ENCODE peak calls at places on chromosomes 2 and 18, in four cellular contexts. One of them, this sample, is unnamed.

GRCh38 chr2:18455256-18455862 is 105.1 kb downstream of the RDH14 start:
- DNase-seq in epithelial cell of esophagus: peak; percentile 58
- DNase-seq in fibroblast of the aortic adventitia: peak; percentile 96
- DNase-seq in H9: peak; percentile 49
- DNase-seq in this sample: no peak

GRCh38 chr2:36568533-36569246 is 29.3 kb downstream of the FEZ2 start:
- DNase-seq in epithelial cell of esophagus: peak; percentile 66
- DNase-seq in H9: no peak
- DNase-seq in fibroblast of the aortic adventitia: peak; percentile 53
- DNase-seq in this sample: no peak

GRCh38 chr18:62512532-62512931 is 10.3 kb upstream of the ZCCHC2 start:
- DNase-seq in epithelial cell of esophagus: no peak
- DNase-seq in fibroblast of the aortic adventitia: no peak
- DNase-seq in H9: no peak
- DNase-seq in this sample: no peak

GRCh38 chr2:227862741-227863588 is 8.5 kb upstream of the DAW1 start:
- DNase-seq in fibroblast of the aortic adventitia: peak; percentile 87
- DNase-seq in H9: peak; percentile 66
- DNase-seq in epithelial cell of esophagus: peak; percentile 93
- DNase-seq in this sample: no peak

GRCh38 chr2:237291138-237291792 is 122.7 kb downstream of the COL6A3 start:
- DNase-seq in H9: no peak
- DNase-seq in fibroblast of the aortic adventitia: peak; percentile 100
- DNase-seq in epithelial cell of esophagus: peak; percentile 95
- DNase-seq in this sample: no peak

GRCh38 chr18:55289048-55289447 is 298.9 kb downstream of the TCF4 start:
- DNase-seq in epithelial cell of esophagus: no peak
- DNase-seq in H9: no peak
- DNase-seq in fibroblast of the aortic adventitia: no peak
- DNase-seq in this sample: no peak

GRCh38 chr2:213316001-213316735 is 31.9 kb downstream of the SPAG16 start:
- DNase-seq in fibroblast of the aortic adventitia: peak; percentile 33
- DNase-seq in H9: no peak
- DNase-seq in epithelial cell of esophagus: peak; percentile 41
- DNase-seq in this sample: no peak

GRCh38 chr18:7169601-7170000 is 52.0 kb upstream of the LAMA1 start:
- DNase-seq in H9: no peak
- DNase-seq in epithelial cell of esophagus: no peak
- DNase-seq in fibroblast of the aortic adventitia: no peak
- DNase-seq in this sample: no peak

GRCh38 chr2:52144588-52144987 is 1112.7 kb upstream of the NRXN1 start:
- DNase-seq in epithelial cell of esophagus: no peak
- DNase-seq in H9: no peak
- DNase-seq in fibroblast of the aortic adventitia: peak; percentile 15
- DNase-seq in this sample: no peak

GRCh38 chr2:178449700-178450573 is 1.0 kb downstream of the PRKRA start:
- DNase-seq in fibroblast of the aortic adventitia: peak; percentile 16
- DNase-seq in epithelial cell of esophagus: peak; percentile 17
- DNase-seq in H9: no peak
- DNase-seq in this sample: peak; percentile 75

GRCh38 chr2:196601430-196602306 is 37.8 kb upstream of the CCDC150 start:
- DNase-seq in epithelial cell of esophagus: peak; percentile 84
- DNase-seq in H9: no peak
- DNase-seq in fibroblast of the aortic adventitia: peak; percentile 94
- DNase-seq in this sample: no peak

GRCh38 chr18:9916067-9916684 is 2.4 kb downstream of the VAPA start:
- DNase-seq in fibroblast of the aortic adventitia: peak; percentile 39
- DNase-seq in epithelial cell of esophagus: no peak
- DNase-seq in H9: no peak
- DNase-seq in this sample: no peak

GRCh38 chr2:58533376-58533775 is 292.3 kb upstream of the FANCL start:
- DNase-seq in H9: no peak
- DNase-seq in epithelial cell of esophagus: no peak
- DNase-seq in fibroblast of the aortic adventitia: no peak
- DNase-seq in this sample: no peak

GRCh38 chr2:878245-878930 is 72.3 kb upstream of the SNTG2 start:
- DNase-seq in epithelial cell of esophagus: no peak
- DNase-seq in fibroblast of the aortic adventitia: no peak
- DNase-seq in H9: peak; percentile 15
- DNase-seq in this sample: no peak

GRCh38 chr2:96970248-96970875 is 16.0 kb downstream of the FAM178B start:
- DNase-seq in H9: no peak
- DNase-seq in epithelial cell of esophagus: peak; percentile 27
- DNase-seq in fibroblast of the aortic adventitia: no peak
- DNase-seq in this sample: no peak

GRCh38 chr18:4631239-4631638 is 176.1 kb upstream of the DLGAP1 start:
- DNase-seq in epithelial cell of esophagus: no peak
- DNase-seq in H9: peak; percentile 35
- DNase-seq in fibroblast of the aortic adventitia: no peak
- DNase-seq in this sample: no peak

GRCh38 chr2:27071990-27072830 is 756 bp upstream of the OST4 start:
- DNase-seq in H9: peak; percentile 79
- DNase-seq in fibroblast of the aortic adventitia: peak; percentile 85
- DNase-seq in epithelial cell of esophagus: no peak
- DNase-seq in this sample: peak; percentile 60

GRCh38 chr18:69172046-69172445 is 228.6 kb upstream of the DOK6 start:
- DNase-seq in H9: no peak
- DNase-seq in epithelial cell of esophagus: peak; percentile 64
- DNase-seq in fibroblast of the aortic adventitia: no peak
- DNase-seq in this sample: no peak

GRCh38 chr18:74524097-74524496 is 10.2 kb upstream of the CNDP1 start:
- DNase-seq in fibroblast of the aortic adventitia: no peak
- DNase-seq in epithelial cell of esophagus: no peak
- DNase-seq in H9: peak; percentile 10
- DNase-seq in this sample: no peak

GRCh38 chr2:240136671-240137292 is 677 bp upstream of the COPS9 start:
- DNase-seq in H9: peak; percentile 22
- DNase-seq in fibroblast of the aortic adventitia: no peak
- DNase-seq in epithelial cell of esophagus: no peak
- DNase-seq in this sample: peak; percentile 62

GRCh38 chr2:98839292-98839691 is 96.7 kb downstream of the CRACDL start:
- DNase-seq in epithelial cell of esophagus: no peak
- DNase-seq in H9: no peak
- DNase-seq in fibroblast of the aortic adventitia: peak; percentile 8
- DNase-seq in this sample: no peak

GRCh38 chr2:156689945-156690344 is 253.8 kb downstream of the GPD2 start:
- DNase-seq in epithelial cell of esophagus: no peak
- DNase-seq in fibroblast of the aortic adventitia: no peak
- DNase-seq in H9: no peak
- DNase-seq in this sample: no peak

GRCh38 chr2:170544817-170545216 is 170.3 kb upstream of the SP5 start:
- DNase-seq in H9: no peak
- DNase-seq in epithelial cell of esophagus: no peak
- DNase-seq in fibroblast of the aortic adventitia: no peak
- DNase-seq in this sample: no peak

GRCh38 chr2:28276076-28276618 is 116.5 kb upstream of the FOSL2 start:
- DNase-seq in epithelial cell of esophagus: peak; percentile 96
- DNase-seq in H9: no peak
- DNase-seq in fibroblast of the aortic adventitia: peak; percentile 97
- DNase-seq in this sample: peak; percentile 23

GRCh38 chr2:237878321-237879057 is 19.1 kb downstream of the RAMP1 start:
- DNase-seq in H9: no peak
- DNase-seq in fibroblast of the aortic adventitia: no peak
- DNase-seq in epithelial cell of esophagus: no peak
- DNase-seq in this sample: no peak

GRCh38 chr2:184577741-184578140 is 20.6 kb upstream of the ZNF804A start:
- DNase-seq in epithelial cell of esophagus: no peak
- DNase-seq in fibroblast of the aortic adventitia: no peak
- DNase-seq in H9: no peak
- DNase-seq in this sample: no peak

GRCh38 chr2:239002960-239003932 is 155.4 kb downstream of the TWIST2 start:
- DNase-seq in H9: no peak
- DNase-seq in epithelial cell of esophagus: peak; percentile 5
- DNase-seq in fibroblast of the aortic adventitia: peak; percentile 89
- DNase-seq in this sample: no peak

GRCh38 chr2:64838817-64839216 is 150.4 kb upstream of the SLC1A4 start:
- DNase-seq in H9: no peak
- DNase-seq in epithelial cell of esophagus: peak; percentile 95
- DNase-seq in fibroblast of the aortic adventitia: peak; percentile 91
- DNase-seq in this sample: no peak

DNA sequence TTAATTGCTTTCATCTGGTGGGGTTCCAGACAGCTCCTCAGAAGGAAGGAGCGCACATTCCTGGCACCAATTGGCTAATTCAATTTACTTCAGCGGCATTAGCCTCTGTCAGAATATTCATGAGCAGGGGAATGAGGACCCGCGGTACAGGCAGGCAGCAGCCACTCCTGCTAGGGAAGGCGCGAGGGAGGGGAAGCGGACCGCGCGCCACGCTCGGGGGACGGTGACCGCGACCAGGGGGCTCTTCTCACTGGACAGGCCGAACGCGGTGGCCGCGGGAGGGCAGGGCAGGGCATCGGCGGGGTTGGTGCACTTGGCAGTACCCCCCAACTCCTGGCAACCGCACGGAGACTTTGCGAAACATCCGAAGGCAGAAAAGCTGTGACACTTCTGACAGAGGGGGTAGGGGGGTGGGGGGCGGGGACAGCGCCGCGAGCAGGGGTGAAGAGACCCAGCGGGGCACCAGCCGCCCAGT is at the start of gene CDH20:
- DNase-seq in epithelial cell of esophagus: no peak
- DNase-seq in fibroblast of the aortic adventitia: no peak
- DNase-seq in H9: peak; percentile 72
- DNase-seq in this sample: no peak
- TF ChIP-seq CTCF in epithelial cell of esophagus: no peak
- TF ChIP-seq CTCF in fibroblast of the aortic adventitia: no peak
- TF ChIP-seq CTCF in H9: no peak
- TF ChIP-seq CTCF in this sample: no peak

GRCh38 chr2:43333656-43334144 is 107.3 kb upstream of the ZFP36L2 start:
- DNase-seq in epithelial cell of esophagus: peak; percentile 75
- DNase-seq in H9: no peak
- DNase-seq in fibroblast of the aortic adventitia: peak; percentile 91
- DNase-seq in this sample: no peak
- TF ChIP-seq CTCF in epithelial cell of esophagus: no peak
- TF ChIP-seq CTCF in H9: no peak
- TF ChIP-seq CTCF in fibroblast of the aortic adventitia: no peak
- TF ChIP-seq CTCF in this sample: no peak

GRCh38 chr2:67006373-67006960 is 390.7 kb upstream of the ETAA1 start:
- DNase-seq in H9: no peak
- DNase-seq in epithelial cell of esophagus: no peak
- DNase-seq in fibroblast of the aortic adventitia: no peak
- DNase-seq in this sample: no peak

GRCh38 chr2:67008114-67008513 is 389.0 kb upstream of the ETAA1 start:
- DNase-seq in epithelial cell of esophagus: no peak
- DNase-seq in H9: no peak
- DNase-seq in fibroblast of the aortic adventitia: peak; percentile 50
- DNase-seq in this sample: no peak

GRCh38 chr2:67002618-67003371 is 394.3 kb upstream of the ETAA1 start:
- DNase-seq in epithelial cell of esophagus: peak; percentile 76
- DNase-seq in fibroblast of the aortic adventitia: no peak
- DNase-seq in H9: no peak
- DNase-seq in this sample: no peak
- TF ChIP-seq CTCF in epithelial cell of esophagus: peak; percentile 44
- TF ChIP-seq CTCF in fibroblast of the aortic adventitia: peak; percentile 24
- TF ChIP-seq CTCF in H9: peak; percentile 56
- TF ChIP-seq CTCF in this sample: no peak

GRCh38 chr2:9287400-9288059 is 80.9 kb downstream of the ASAP2 start:
- DNase-seq in H9: no peak
- DNase-seq in epithelial cell of esophagus: peak; percentile 97
- DNase-seq in fibroblast of the aortic adventitia: peak; percentile 99
- DNase-seq in this sample: no peak
- TF ChIP-seq CTCF in H9: no peak
- TF ChIP-seq CTCF in epithelial cell of esophagus: no peak
- TF ChIP-seq CTCF in fibroblast of the aortic adventitia: no peak
- TF ChIP-seq CTCF in this sample: no peak

This sample was measured in GM20000.